ENCODE peak calls at places on chromosomes 12 and 14, in four cellular contexts. J, K, O and D are unnamed samples.

GRCh38 chr14:91780452-91780851 is 48.6 kb upstream of the CATSPERB start:
- DNase-seq in J (no peak), O (no peak), K (no peak), D (no peak)

GRCh38 chr12:68310370-68310769 is 21.8 kb downstream of the MDM1 start:
- DNase-seq in K (no peak), J (no peak), O (no peak), D (no peak)

GRCh38 chr12:130016194-130016593 is 112.4 kb upstream of the TMEM132D start:
- DNase-seq in J (no peak), K (no peak), O (no peak), D (no peak)

GRCh38 chr12:116924558-116925453 is 14.1 kb downstream of the FBXW8 start:
- DNase-seq in J (peak; percentile 66), O (no peak), K (no peak), D (no peak)

GRCh38 chr12:79710707-79711483 is 20.1 kb upstream of the PAWR start:
- DNase-seq in O (no peak), J (no peak), K (peak; percentile 49), D (no peak)

GRCh38 chr12:31324116-31324844 is 1.7 kb downstream of the SINHCAF start:
- DNase-seq in O (no peak), K (peak; percentile 79), J (peak; percentile 89), D (peak; percentile 84)

GRCh38 chr12:132445884-132446471 is 44.0 kb upstream of the FBRSL1 start:
- DNase-seq in K (peak; percentile 23), J (peak; percentile 77), O (no peak), D (no peak)

GRCh38 chr12:19375888-19376287 is 63.4 kb upstream of the AEBP2 start:
- DNase-seq in O (no peak), J (no peak), K (no peak), D (no peak)

GRCh38 chr12:32765906-32766305 is 10.2 kb upstream of the YARS2 start:
- DNase-seq in J (no peak), O (no peak), K (no peak), D (no peak)

GRCh38 chr14:54804720-54805060 is 97.9 kb downstream of the GCH1 start:
- DNase-seq in K (no peak), J (no peak), O (peak; percentile 46), D (no peak)

GRCh38 chr12:81208193-81208946 is 130.5 kb downstream of the ACSS3 start:
- DNase-seq in O (no peak), K (no peak), J (peak; percentile 48), D (no peak)

GRCh38 chr12:66482880-66483279 is 180.6 kb downstream of the HELB start:
- DNase-seq in O (no peak), K (no peak), J (no peak), D (no peak)

GRCh38 chr14:20743556-20743955 is 2.1 kb upstream of the EDDM3A start:
- DNase-seq in K (no peak), J (no peak), O (no peak), D (no peak)

DNA sequence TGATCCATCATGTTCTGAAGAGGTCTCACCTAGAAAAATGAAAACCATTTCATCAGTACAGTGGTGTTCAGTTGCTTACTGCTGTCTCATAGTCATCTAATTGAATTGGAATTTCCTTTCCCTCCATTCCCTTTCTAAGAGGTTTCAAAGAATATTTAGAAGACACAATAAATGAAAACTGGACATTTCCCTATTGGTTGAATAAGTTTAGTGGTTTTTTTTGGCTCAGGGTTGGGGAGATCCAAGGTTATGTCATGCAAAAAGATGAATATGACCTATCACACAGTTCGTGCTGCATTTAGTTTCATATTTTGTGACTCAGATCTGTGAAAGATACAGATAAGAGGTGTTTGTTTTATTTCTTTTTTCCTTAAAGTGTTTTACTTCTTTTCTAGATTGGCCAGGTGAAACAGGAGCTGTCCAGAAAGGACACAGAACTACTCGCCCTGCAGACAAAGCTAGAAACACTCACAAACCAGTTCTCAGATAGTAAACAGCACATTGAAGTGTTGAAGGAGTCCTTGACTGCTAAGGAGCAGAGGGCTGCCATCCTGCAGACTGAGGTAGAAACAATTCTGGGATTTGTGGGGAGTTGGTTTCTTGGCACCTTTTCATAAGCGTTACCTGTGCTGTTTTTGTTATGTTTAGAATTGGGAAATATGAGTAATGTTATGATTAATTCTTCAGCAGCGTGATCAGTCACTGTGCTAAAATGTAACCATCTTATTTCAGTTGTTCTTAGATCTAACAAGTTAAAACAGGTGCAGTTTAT is 124.6 kb downstream of the ERC1 start:
- DNase-seq in K (peak; percentile 54), O (no peak), J (no peak), D (no peak)
- TF ChIP-seq CTCF in K (no peak), O (no peak), J (no peak), D (no peak)

GRCh38 chr12:101407054-101407437 is 526 bp downstream of the ARL1 start:
- DNase-seq in O (no peak), J (no peak), K (peak; percentile 38), D (no peak)

GRCh38 chr12:101407438-101408345 is at the start of gene ARL1:
- DNase-seq in O (no peak), K (peak; percentile 88), J (peak; percentile 92), D (peak; percentile 90)
- TF ChIP-seq POLR2A in O (no peak), K (no peak), J (peak; percentile 24), D (no peak)

GRCh38 chr12:2271961-2272360 is 219.2 kb downstream of the CACNA1C start:
- DNase-seq in O (no peak), K (no peak), J (no peak), D (no peak)

GRCh38 chr12:2274733-2275132 is 221.9 kb downstream of the CACNA1C start:
- DNase-seq in J (no peak), O (no peak), K (no peak), D (no peak)

GRCh38 chr12:2273751-2274150 is 221.0 kb downstream of the CACNA1C start:
- DNase-seq in J (no peak), O (no peak), K (no peak), D (no peak)

GRCh38 chr12:2270846-2271245 is 218.1 kb downstream of the CACNA1C start:
- DNase-seq in J (no peak), K (no peak), O (no peak), D (no peak)

GRCh38 chr12:2273288-2273687 is 220.5 kb downstream of the CACNA1C start:
- DNase-seq in O (no peak), J (no peak), K (no peak), D (no peak)
- TF ChIP-seq CTCF in O (no peak), J (no peak), K (no peak), D (no peak)

GRCh38 chr12:51216652-51217051 is 1.2 kb downstream of the POU6F1 start:
- DNase-seq in K (peak; percentile 12), O (no peak), J (no peak), D (no peak)

GRCh38 chr12:51219345-51219744 is 1.5 kb upstream of the POU6F1 start:
- DNase-seq in O (no peak), K (no peak), J (no peak), D (no peak)

GRCh38 chr12:51217133-51217967 is 512 bp downstream of the POU6F1 start:
- DNase-seq in O (no peak), K (peak; percentile 71), J (peak; percentile 81), D (peak; percentile 84)

GRCh38 chr12:51218607-51219161 is 822 bp upstream of the POU6F1 start:
- DNase-seq in J (no peak), O (no peak), K (no peak), D (no peak)

DNA sequence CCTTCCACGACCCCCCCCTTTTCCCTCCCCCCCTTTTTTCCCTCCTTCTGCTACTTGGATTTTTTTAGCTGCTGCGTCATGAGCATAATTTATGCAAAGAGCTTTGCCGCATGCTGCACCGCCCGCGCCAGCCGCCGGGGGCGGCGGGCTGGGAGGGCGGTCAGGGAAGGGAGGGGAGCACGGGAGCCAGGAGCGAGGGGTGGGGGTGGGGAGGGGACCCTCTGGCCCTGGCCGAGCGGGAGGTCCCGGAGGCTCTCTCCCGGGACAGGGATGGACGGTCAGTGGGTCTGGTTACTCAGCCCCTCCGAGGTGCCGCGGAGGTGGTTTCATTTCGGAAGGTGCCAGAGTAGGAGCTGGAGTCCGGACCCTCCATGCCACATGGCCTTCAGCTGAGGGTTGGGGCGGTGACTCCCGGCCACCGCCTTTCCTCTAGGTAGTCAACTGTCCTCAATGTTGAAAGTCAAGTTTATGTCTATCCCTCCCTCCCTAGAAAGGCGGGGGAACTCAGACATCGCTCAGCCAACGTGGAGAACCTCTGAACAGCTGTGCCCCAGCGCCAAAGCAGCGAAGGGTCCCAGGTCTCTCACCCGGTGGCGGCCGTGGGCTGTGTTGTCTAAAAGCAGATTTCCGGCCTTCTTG is at the start of gene POU6F1:
- DNase-seq in O (no peak), K (peak; percentile 78), J (peak; percentile 80), D (peak; percentile 81)
- TF ChIP-seq POLR2A in O (no peak), K (no peak), J (peak; percentile 13), D (peak; percentile 16)

GRCh38 chr14:77320238-77320935 is at the start of gene POMT2:
- DNase-seq in J (peak; percentile 97), K (peak; percentile 95), O (no peak), D (peak; percentile 98)
- TF ChIP-seq CTCF in J (peak; percentile 66), K (peak; percentile 26), O (no peak), D (peak; percentile 56)

GRCh38 chr14:79548836-79549235 is 662.5 kb downstream of the DIO2 start:
- DNase-seq in O (no peak), J (no peak), K (no peak), D (no peak)
- TF ChIP-seq POLR2A in O (no peak), J (no peak), K (no peak), D (no peak)